ENCODE peak calls at places on chromosomes 11 and 22, in six cellular contexts. E is GM20000, C is cardiac fibroblast, V is choroid plexus epithelial cell, I is brain microvascular endothelial cell, D is nephron progenitor cell. Q is an unnamed sample.

GRCh38 chr22:42626951-42627625 is 12.4 kb upstream of the POLDIP3 start:
- DNase-seq in E (no peak), I (no peak), D (no peak), C (no peak), V (no peak), Q (no peak)

GRCh38 chr22:37777122-37777687 is 30.5 kb upstream of the GCAT start:
- DNase-seq in E (peak), V (peak), D (peak), C (peak), I (peak), Q (peak)

GRCh38 chr11:129023968-129024676 is 81.5 kb upstream of the TP53AIP1 start:
- DNase-seq in I (peak), D (peak), V (peak), C (no peak), E (no peak), Q (no peak)

GRCh38 chr11:128607819-128608218 is 20.5 kb upstream of the ETS1 start:
- DNase-seq in E (no peak), C (no peak), V (no peak), D (no peak), I (no peak), Q (no peak)

GRCh38 chr11:5504403-5504891 is 5.3 kb downstream of the UBQLN3 start:
- DNase-seq in D (no peak), E (no peak), C (no peak), I (no peak), V (no peak), Q (no peak)

GRCh38 chr11:351411-351810 is 17.9 kb upstream of the B4GALNT4 start:
- DNase-seq in V (no peak), D (no peak), I (no peak), E (no peak), C (no peak), Q (no peak)

GRCh38 chr22:36221799-36222751 is 17.3 kb downstream of the APOL2 start:
- DNase-seq in I (no peak), C (peak), V (peak), E (peak), D (peak), Q (no peak)

GRCh38 chr11:35144103-35144741 is 5.3 kb downstream of the CD44 start:
- DNase-seq in V (peak), D (no peak), E (peak), C (peak), I (peak), Q (peak)

GRCh38 chr11:107705027-107705426 is 6.8 kb downstream of the SLN start:
- DNase-seq in E (no peak), I (peak), D (no peak), C (peak), V (peak), Q (peak)

GRCh38 chr11:1935156-1936071 is 11.7 kb upstream of the MRPL23 start:
- DNase-seq in D (peak), E (peak), V (no peak), I (no peak), C (no peak), Q (no peak)

GRCh38 chr11:64935634-64936081 is at the start of gene GPHA2:
- DNase-seq in D (peak), E (no peak), V (peak), C (no peak), I (no peak), Q (no peak)

GRCh38 chr11:9716275-9717039 is 52.6 kb downstream of the SWAP70 start:
- DNase-seq in E (peak), C (peak), I (peak), V (peak), D (no peak), Q (peak)

GRCh38 chr11:66566221-66566620 is 2.2 kb downstream of the CTSF start:
- DNase-seq in C (no peak), D (no peak), E (no peak), I (no peak), V (no peak), Q (no peak)

GRCh38 chr11:74437441-74437840 is 29.9 kb downstream of the KCNE3 start:
- DNase-seq in C (peak), V (peak), E (no peak), D (no peak), I (peak), Q (no peak)

GRCh38 chr11:113877673-113878060 is 2.3 kb upstream of the USP28 start:
- DNase-seq in I (no peak), D (no peak), V (no peak), C (no peak), E (no peak), Q (no peak)

GRCh38 chr11:76795936-76796441 is 12.8 kb downstream of the TSKU start:
- DNase-seq in I (no peak), D (no peak), V (no peak), C (no peak), E (no peak), Q (no peak)

GRCh38 chr11:126547691-126548090 is 192.2 kb downstream of the ST3GAL4 start:
- DNase-seq in C (no peak), E (no peak), V (no peak), D (no peak), I (no peak), Q (no peak)

GRCh38 chr22:39967996-39968968 is 8.1 kb downstream of the TMA7B start:
- DNase-seq in D (no peak), E (no peak), C (no peak), V (no peak), I (no peak), Q (no peak)

GRCh38 chr11:7251836-7252682 is at the start of gene SYT9:
- DNase-seq in E (peak), D (peak), I (peak), V (peak), C (peak), Q (no peak)

GRCh38 chr11:120774591-120775386 is 249.1 kb upstream of the TBCEL start:
- DNase-seq in D (no peak), C (no peak), E (no peak), I (no peak), V (no peak), Q (no peak)

GRCh38 chr22:40067639-40068038 is 72.9 kb downstream of the FAM83F start:
- DNase-seq in I (no peak), C (no peak), V (no peak), D (no peak), E (no peak), Q (no peak)

GRCh38 chr11:112518371-112518770 is 257.7 kb upstream of the PLET1 start:
- DNase-seq in E (no peak), D (no peak), I (no peak), C (no peak), V (no peak), Q (no peak)

GRCh38 chr11:70883973-70884688 is 368.2 kb downstream of the SHANK2 start:
- DNase-seq in E (no peak), I (no peak), V (no peak), D (no peak), C (no peak), Q (no peak)

GRCh38 chr11:9386901-9387300 is 2.4 kb downstream of the IPO7 start:
- DNase-seq in V (no peak), D (no peak), I (no peak), C (no peak), E (no peak), Q (no peak)

GRCh38 chr11:65316311-65316978 is 1.8 kb downstream of the CDC42EP2 start:
- DNase-seq in C (peak), D (peak), I (peak), E (no peak), V (peak), Q (peak)

GRCh38 chr11:84012171-84012826 is 726.1 kb upstream of the CCDC90B start:
- DNase-seq in D (no peak), V (peak), I (no peak), E (no peak), C (no peak), Q (no peak)

GRCh38 chr11:96963375-96963774 is 573.6 kb downstream of the JRKL start:
- DNase-seq in E (no peak), D (no peak), V (no peak), I (no peak), C (no peak), Q (no peak)

GRCh38 chr22:35330258-35330861 is 30.7 kb downstream of the TOM1 start:
- DNase-seq in V (peak), I (peak), D (no peak), E (no peak), C (peak), Q (no peak)

GRCh38 chr11:131025421-131026126 is 109.3 kb upstream of the SNX19 start:
- DNase-seq in V (no peak), D (no peak), I (no peak), E (peak), C (no peak), Q (no peak)

GRCh38 chr22:30201970-30202369 is 44.6 kb downstream of the LIF start:
- DNase-seq in C (peak), I (peak), V (peak), E (no peak), D (no peak), Q (no peak)

GRCh38 chr11:86608251-86608799 is 64.1 kb downstream of the ME3 start:
- DNase-seq in E (peak), I (peak), D (peak), V (peak), C (peak), Q (peak)

GRCh38 chr11:69002101-69002742 is 10.8 kb downstream of the MRGPRF start:
- DNase-seq in E (no peak), D (no peak), C (no peak), V (no peak), I (no peak), Q (no peak)

GRCh38 chr22:17130199-17130598 is 9.0 kb upstream of the TMEM121B start:
- DNase-seq in C (no peak), I (no peak), E (no peak), D (no peak), V (no peak), Q (peak)

GRCh38 chr11:65778431-65778900 is 2.3 kb downstream of the AP5B1 start:
- DNase-seq in E (no peak), D (no peak), V (no peak), I (no peak), C (no peak), Q (no peak)

GRCh38 chr11:84901986-84902385 is 725.2 kb downstream of the DLG2 start:
- DNase-seq in E (no peak), V (peak), I (no peak), D (no peak), C (peak), Q (peak)

GRCh38 chr22:46673677-46674236 is 53.6 kb downstream of the GRAMD4 start:
- DNase-seq in C (no peak), D (no peak), V (no peak), E (peak), I (no peak), Q (no peak)

GRCh38 chr11:35334385-35335090 is 84.8 kb downstream of the SLC1A2 start:
- DNase-seq in C (peak), I (no peak), D (no peak), E (peak), V (no peak), Q (no peak)

GRCh38 chr11:106625566-106625965 is 392.7 kb downstream of the GUCY1A2 start:
- DNase-seq in D (no peak), E (no peak), I (no peak), V (no peak), C (no peak), Q (no peak)

GRCh38 chr22:29030016-29030617 is 31.5 kb downstream of the C22orf31 start:
- DNase-seq in D (no peak), V (peak), C (peak), I (no peak), E (no peak), Q (no peak)

GRCh38 chr22:29030618-29031235 is 30.9 kb downstream of the C22orf31 start:
- DNase-seq in D (peak), I (peak), C (peak), V (peak), E (no peak), Q (no peak)

GRCh38 chr22:29032584-29032983 is 29.0 kb downstream of the C22orf31 start:
- DNase-seq in C (peak), D (no peak), I (no peak), E (no peak), V (no peak), Q (no peak)

GRCh38 chr22:29032014-29032475 is 29.6 kb downstream of the C22orf31 start:
- DNase-seq in D (no peak), E (no peak), I (no peak), V (peak), C (no peak), Q (no peak)

DNA sequence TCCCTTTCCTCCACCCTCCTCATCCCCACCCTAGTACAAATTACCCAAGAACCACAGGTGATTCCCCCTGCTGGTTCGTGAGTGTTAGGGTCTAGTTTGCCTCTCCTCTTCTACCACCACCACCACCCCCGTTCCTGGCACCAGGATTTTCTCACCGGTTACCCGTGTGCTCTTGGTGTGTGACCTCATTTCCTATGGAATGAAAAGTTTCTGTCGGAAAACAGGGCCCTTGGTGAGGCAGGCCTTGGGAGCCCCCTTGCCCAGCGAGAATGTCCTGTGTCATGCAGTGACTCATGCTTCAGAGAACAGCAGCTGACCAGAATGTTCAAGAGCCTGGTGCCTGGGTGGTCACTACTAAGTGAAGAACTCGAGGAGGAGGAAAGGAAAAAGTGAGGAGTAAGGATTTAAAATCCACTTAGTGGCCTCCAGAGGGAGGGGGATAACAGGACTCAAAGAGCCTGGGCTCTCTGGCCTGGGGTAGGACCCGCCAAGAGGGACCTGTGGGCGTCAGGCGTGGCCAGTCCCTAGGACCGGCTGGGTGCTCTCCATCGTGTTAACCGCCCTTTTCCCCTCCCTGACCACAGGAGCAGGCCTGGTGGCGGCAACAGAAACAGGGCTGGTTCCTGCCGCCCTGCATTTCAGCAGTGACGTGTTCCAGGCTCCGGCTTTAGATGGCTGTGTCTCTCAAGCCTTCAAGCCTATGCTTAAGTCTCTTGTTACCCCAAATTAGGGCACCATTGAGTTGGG is 30.2 kb downstream of the C22orf31 start:
- DNase-seq in C (peak), V (peak), I (peak), D (peak), E (no peak), Q (no peak)
- TF ChIP-seq CTCF in C (no peak), V (peak), I (peak), D (no peak), E (no peak), Q (no peak)

DNA sequence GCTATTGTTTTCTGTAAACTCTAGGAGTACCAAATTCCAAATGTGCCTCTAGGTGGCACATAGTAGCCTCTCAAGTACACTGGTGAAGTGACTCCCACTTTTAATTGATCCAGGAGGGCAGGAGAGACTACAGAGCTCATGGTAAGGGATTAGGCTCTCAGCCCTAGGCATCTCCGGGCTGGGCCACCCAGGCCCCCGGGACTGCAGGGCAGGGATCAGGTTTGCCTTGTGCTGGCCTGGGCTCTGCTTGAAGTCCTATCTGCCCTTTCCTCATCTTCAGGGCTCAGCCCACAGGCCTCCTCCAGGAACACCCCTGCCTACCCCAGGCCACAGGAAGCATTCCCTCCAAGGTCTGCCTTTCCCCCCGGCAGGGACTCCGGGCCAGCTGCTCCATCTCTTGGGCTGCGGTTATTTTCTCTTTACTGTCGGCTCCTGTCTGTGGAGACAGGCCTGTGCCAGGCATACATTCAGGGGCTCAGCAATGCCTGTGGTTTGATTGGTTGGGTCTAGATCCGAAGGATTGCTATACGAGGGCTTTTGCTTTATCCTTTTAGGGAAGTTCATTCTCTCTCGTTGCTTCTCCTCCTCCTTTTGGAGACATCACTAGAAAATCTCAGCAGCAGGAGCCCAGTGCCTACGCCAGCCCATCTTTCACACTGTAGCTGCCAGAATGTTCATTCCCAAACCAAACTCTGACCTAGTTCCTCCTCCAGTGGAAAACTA is 32.8 kb downstream of the PARVA start:
- DNase-seq in D (no peak), V (peak), I (no peak), E (no peak), C (peak), Q (no peak)
- TF ChIP-seq CTCF in D (no peak), V (peak), I (peak), E (no peak), C (peak), Q (peak)

GRCh38 chr11:115134886-115135285 is 369.3 kb downstream of the CADM1 start:
- DNase-seq in V (no peak), I (no peak), C (no peak), E (no peak), D (no peak), Q (no peak)

GRCh38 chr11:115135936-115136335 is 368.3 kb downstream of the CADM1 start:
- DNase-seq in I (no peak), V (no peak), E (no peak), C (no peak), D (no peak), Q (no peak)

GRCh38 chr11:115133810-115134209 is 370.4 kb downstream of the CADM1 start:
- DNase-seq in D (no peak), V (no peak), I (no peak), E (no peak), C (no peak), Q (no peak)

GRCh38 chr11:115129771-115130306 is 374.4 kb downstream of the CADM1 start:
- DNase-seq in C (no peak), I (no peak), E (no peak), D (peak), V (no peak), Q (no peak)

DNA sequence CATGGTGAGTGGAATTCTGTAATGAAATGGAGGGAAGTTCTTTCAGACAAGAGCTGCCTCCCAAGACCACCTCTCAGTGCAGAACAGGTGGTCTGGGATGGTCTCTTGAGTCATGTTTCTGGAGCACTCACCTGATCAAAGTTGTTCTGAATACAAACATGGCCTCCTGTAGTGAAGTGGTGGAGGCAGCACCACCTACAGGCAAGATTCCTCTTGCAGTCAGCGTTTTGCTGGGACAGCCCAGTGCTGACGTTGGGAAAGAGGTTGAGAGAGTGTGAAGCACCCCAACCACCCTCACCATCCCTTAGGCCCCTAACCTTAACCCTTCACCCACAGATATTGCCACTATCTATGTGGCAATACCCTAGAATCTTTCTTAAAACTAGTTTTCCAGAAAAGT is 371.4 kb downstream of the CADM1 start:
- DNase-seq in D (no peak), C (no peak), E (peak), I (no peak), V (peak), Q (no peak)
- TF ChIP-seq CTCF in D (no peak), C (no peak), E (peak), I (peak), V (peak), Q (no peak)

GRCh38 chr11:124069429-124070401 is 28.6 kb upstream of the OR10G7 start:
- DNase-seq in V (peak), D (peak), E (peak), C (peak), I (peak), Q (peak)
- TF ChIP-seq CTCF in V (peak), D (peak), E (peak), C (peak), I (peak), Q (peak)

DNA sequence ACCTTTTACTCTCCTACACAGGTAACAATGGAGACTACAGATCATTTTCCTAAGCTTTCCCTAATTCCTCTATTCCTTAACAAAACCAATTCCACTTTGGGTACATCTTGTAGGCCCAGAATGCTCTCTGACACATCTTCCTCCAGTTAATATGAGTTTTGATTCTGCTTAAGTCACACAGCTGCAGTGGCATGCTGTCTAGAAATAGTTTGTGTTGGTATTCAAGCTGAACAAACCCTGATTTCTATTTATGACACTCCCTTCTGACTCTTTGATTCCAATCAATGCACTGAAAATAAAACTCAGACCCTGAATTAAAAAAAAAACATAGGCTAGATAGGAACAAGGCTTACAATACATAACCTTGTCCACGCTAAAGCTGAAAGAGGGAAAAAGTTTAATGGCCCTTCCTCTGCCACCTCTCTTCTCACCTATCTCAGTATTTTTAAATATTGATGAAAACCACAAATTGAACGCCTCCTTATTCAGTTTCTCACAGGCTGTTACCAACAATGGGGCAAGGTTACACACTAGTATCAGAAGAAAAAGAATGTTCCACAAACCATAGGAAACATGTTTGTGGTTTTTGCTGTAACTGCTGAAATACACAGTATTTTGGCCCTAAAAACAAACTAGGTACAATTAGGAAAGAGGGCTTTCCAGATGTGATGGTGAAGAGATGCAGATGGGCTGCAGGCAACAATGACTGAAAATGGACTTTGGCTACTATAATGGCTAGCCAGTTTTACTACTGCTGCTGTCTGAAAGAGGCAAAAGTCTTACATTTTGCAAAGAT is 35.7 kb upstream of the GAB2 start:
- DNase-seq in C (peak), I (no peak), V (peak), D (no peak), E (peak), Q (no peak)
- TF ChIP-seq CTCF in C (no peak), I (no peak), V (no peak), D (no peak), E (no peak), Q (no peak)